ENCODE peak calls at places on chromosome 5, in four cellular contexts. K is K562, X is HepG2, F is GM12878. C is an unnamed sample.
A peak's percentile ranks its signal among the peaks of the same experiment; 100 is the strongest.

GRCh38 chr5:38426493-38426892 is 130.0 kb downstream of the LIFR start:
- DNase-seq in F (no peak), K (no peak), X (no peak), C (no peak)

GRCh38 chr5:1507457-1507856 is 16.3 kb downstream of the LPCAT1 start:
- DNase-seq in X (no peak), K (no peak), F (no peak), C (no peak)

GRCh38 chr5:44875661-44876250 is 67.0 kb downstream of the MRPS30 start:
- DNase-seq in F (peak; percentile 55), K (no peak), X (peak; percentile 51), C (no peak)

GRCh38 chr5:33167541-33167940 is 273.2 kb upstream of the TARS1 start:
- DNase-seq in K (no peak), X (no peak), F (no peak), C (no peak)

GRCh38 chr5:87347272-87347671 is 65.5 kb downstream of the CCNH start:
- DNase-seq in F (no peak), K (no peak), X (no peak), C (no peak)

GRCh38 chr5:107499237-107499636 is 171.5 kb downstream of the EFNA5 start:
- DNase-seq in F (no peak), X (no peak), K (no peak), C (no peak)

GRCh38 chr5:180136661-180137381 is 65.3 kb upstream of the RNF130 start:
- DNase-seq in X (no peak), K (no peak), F (no peak), C (no peak)

GRCh38 chr5:129110742-129111141 is 16.2 kb downstream of the ISOC1 start:
- DNase-seq in X (no peak), K (no peak), F (no peak), C (no peak)

GRCh38 chr5:35229076-35230042 is 928 bp downstream of the PRLR start:
- DNase-seq in F (no peak), X (peak; percentile 58), K (no peak), C (peak; percentile 25)

DNA sequence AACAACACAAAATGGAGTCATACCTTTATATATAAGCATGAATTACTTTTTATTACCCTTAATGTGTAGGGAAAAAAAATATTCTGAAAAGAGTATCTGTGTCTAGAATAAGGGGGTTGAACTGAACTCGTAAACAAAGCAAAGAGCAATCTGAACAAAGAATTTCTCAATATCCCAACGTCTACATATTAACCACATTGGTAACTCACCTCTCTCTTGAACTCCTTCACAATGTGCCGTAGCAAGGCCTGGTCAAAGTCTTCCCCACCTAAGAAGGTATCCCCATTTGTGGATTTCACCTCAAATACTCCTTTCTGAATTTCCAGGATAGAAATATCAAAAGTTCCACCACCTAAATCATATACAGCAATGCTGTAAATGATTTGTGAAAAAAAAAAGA is 8.4 kb downstream of the HSPA9 start:
- DNase-seq in F (no peak), X (no peak), K (no peak), C (no peak)
- TF ChIP-seq SP1 in F (no peak), X (no peak), K (no peak), C (no peak)

GRCh38 chr5:149392718-149393117 is 13.6 kb upstream of the IL17B start:
- DNase-seq in K (no peak), X (no peak), F (no peak), C (no peak)
- TF ChIP-seq FOXK2 in K (no peak), X (no peak), F (no peak), C (no peak)

DNA sequence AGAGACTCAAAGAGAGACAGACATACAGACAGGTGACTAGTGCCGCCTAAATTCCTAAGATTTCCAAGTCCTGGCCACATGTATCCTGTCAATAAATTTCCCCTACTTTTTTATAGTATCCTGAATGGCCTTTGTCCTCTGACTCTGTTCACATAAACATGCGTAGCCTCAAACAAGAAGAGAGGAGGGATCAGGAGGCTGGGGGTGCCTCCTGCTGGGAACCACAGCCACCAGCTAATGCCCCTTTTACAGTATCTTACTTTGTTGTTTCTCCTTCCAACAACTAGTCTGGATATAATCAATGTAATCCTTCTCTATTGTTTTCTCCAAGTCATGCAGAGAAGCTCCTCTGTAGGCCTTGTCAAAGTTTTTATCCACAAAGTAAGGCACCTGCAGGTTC is 15.9 kb upstream of the SPATA24 start:
- DNase-seq in X (no peak), K (no peak), F (no peak), C (no peak)
- TF ChIP-seq FOXM1 in X (no peak), K (no peak), F (no peak), C (no peak)

GRCh38 chr5:62780888-62781287 is 202.3 kb downstream of the LRRC70 start:
- DNase-seq in F (no peak), K (no peak), X (no peak), C (no peak)
- TF ChIP-seq SP1 in F (no peak), K (no peak), X (no peak), C (no peak)

DNA sequence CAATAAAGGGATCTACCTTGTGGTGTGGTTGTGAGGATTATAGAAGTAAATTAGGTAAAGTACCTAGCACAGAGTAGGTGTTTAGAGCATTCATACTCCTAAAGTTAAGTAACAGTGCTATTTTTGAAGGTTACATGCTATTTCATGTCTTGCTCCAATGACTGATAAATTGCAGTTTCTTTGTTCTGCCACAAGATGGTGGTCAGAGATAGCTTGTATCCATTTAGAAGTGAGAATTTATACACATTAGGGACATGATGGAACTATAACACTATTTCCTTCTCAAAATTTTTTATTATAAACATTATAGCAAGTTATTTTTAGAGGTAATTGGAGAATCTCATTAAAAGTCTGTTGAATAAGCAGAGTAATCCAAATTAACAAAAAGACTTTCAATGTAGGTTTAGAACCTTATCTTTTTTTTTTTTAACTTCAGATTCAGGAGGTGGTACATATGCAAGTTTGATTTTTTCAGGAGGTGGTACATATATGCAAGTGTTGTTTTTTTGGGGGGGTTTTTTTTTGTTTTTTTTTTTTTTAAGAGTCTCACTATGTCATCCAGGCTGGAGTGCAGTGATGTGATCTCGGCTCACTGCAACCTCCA is 17.1 kb downstream of the MTREX start:
- DNase-seq in X (peak; percentile 49), F (no peak), K (peak; percentile 36), C (peak; percentile 27)
- TF ChIP-seq FOXK2 in X (no peak), F (no peak), K (no peak), C (no peak)

C was measured in HEK293T.